ENCODE peak calls at places on chromosomes 5 and 9, in seven cellular contexts. G is left kidney; V is hypothalamus; I is ELR; E is AG08395; Y is activated naive CD8-positive, alpha-beta T cell treated with anti-CD3 and anti-CD28 coated beads, Interleukin-2, amount 10 ng/mL, durations not matched to agents 7 days and 5 days; X is chondrocyte. M is an unnamed sample.

GRCh38 chr5:124752854-124753720 is 6.6 kb upstream of the ZNF608 start:
- DNase-seq in G (no peak), V (no peak), I (no peak), E (no peak), Y (no peak), X (no peak), M (no peak)

GRCh38 chr5:37839441-37840035 is 303 bp downstream of the GDNF start:
- DNase-seq in G (no peak), V (no peak), I (peak; percentile 82), E (peak; percentile 65), Y (peak; percentile 39), X (peak; percentile 84), M (peak; percentile 64)

GRCh38 chr5:135487839-135488514 is 35.8 kb upstream of the TIFAB start:
- DNase-seq in G (peak; percentile 61), V (no peak), I (peak; percentile 18), E (no peak), Y (no peak), X (no peak), M (peak; percentile 78)

GRCh38 chr5:108515706-108516105 is 133.8 kb upstream of the FBXL17 start:
- DNase-seq in G (no peak), V (no peak), I (no peak), E (no peak), Y (no peak), X (no peak), M (no peak)

GRCh38 chr9:437066-438015 is 222.7 kb downstream of the DOCK8 start:
- DNase-seq in G (peak; percentile 39), V (no peak), I (peak; percentile 1), E (peak; percentile 39), Y (no peak), X (no peak), M (no peak)

GRCh38 chr5:57299945-57300344 is 126.1 kb downstream of the GPBP1 start:
- DNase-seq in G (no peak), V (no peak), I (no peak), E (no peak), Y (no peak), X (no peak), M (no peak)

GRCh38 chr5:102753889-102754498 is 1.1 kb upstream of the PAM start:
- DNase-seq in G (peak; percentile 61), V (no peak), I (no peak), E (no peak), Y (no peak), X (no peak), M (peak; percentile 27)

GRCh38 chr9:21096172-21096900 is 18.6 kb upstream of the IFNB1 start:
- DNase-seq in G (no peak), V (no peak), I (peak; percentile 55), E (peak; percentile 25), Y (no peak), X (no peak), M (no peak)

GRCh38 chr5:9653811-9654210 is 23.7 kb upstream of the TAS2R1 start:
- DNase-seq in G (peak; percentile 7), V (no peak), I (peak; percentile 85), E (peak; percentile 88), Y (no peak), X (no peak), M (no peak)

GRCh38 chr9:20658677-20659473 is 25.2 kb upstream of the FOCAD start:
- DNase-seq in G (peak; percentile 33), V (no peak), I (no peak), E (no peak), Y (no peak), X (no peak), M (peak; percentile 56)

GRCh38 chr9:111969061-111969460 is 72.4 kb downstream of the UGCG start:
- DNase-seq in G (no peak), V (no peak), I (peak; percentile 58), E (no peak), Y (no peak), X (no peak), M (no peak)

GRCh38 chr9:80553986-80554715 is 982.4 kb downstream of the TLE4 start:
- DNase-seq in G (peak; percentile 74), V (no peak), I (no peak), E (no peak), Y (no peak), X (no peak), M (no peak)

GRCh38 chr5:132022737-132023136 is 11.3 kb upstream of the ACSL6 start:
- DNase-seq in G (no peak), V (no peak), I (peak; percentile 57), E (no peak), Y (no peak), X (no peak), M (no peak)

GRCh38 chr9:17587113-17587512 is 8.2 kb downstream of the SH3GL2 start:
- DNase-seq in G (no peak), V (no peak), I (no peak), E (no peak), Y (no peak), X (no peak), M (peak; percentile 23)

GRCh38 chr5:110361501-110361900 is 365.0 kb downstream of the TMEM232 start:
- DNase-seq in G (no peak), V (no peak), I (peak; percentile 8), E (peak; percentile 60), Y (no peak), X (no peak), M (no peak)

GRCh38 chr5:96691503-96692303 is 29.5 kb downstream of the CAST start:
- DNase-seq in G (no peak), V (no peak), I (no peak), E (peak; percentile 46), Y (no peak), X (no peak), M (no peak)

GRCh38 chr9:136482046-136482792 is 621 bp downstream of the SEC16A start:
- DNase-seq in G (peak; percentile 53), V (no peak), I (peak; percentile 49), E (peak; percentile 49), Y (no peak), X (peak; percentile 87), M (peak; percentile 52)

GRCh38 chr9:100066539-100066938 is 32.3 kb downstream of the ERP44 start:
- DNase-seq in G (peak; percentile 5), V (no peak), I (no peak), E (no peak), Y (no peak), X (no peak), M (no peak)

GRCh38 chr9:19517202-19517942 is 108.6 kb downstream of the ACER2 start:
- DNase-seq in G (no peak), V (no peak), I (peak; percentile 17), E (no peak), Y (no peak), X (no peak), M (peak; percentile 82)

GRCh38 chr9:13088734-13089427 is 190.6 kb downstream of the MPDZ start:
- DNase-seq in G (peak; percentile 82), V (no peak), I (peak; percentile 68), E (peak; percentile 71), Y (no peak), X (no peak), M (peak; percentile 89)

GRCh38 chr5:60395712-60396329 is 304.1 kb downstream of the DEPDC1B start:
- DNase-seq in G (no peak), V (no peak), I (no peak), E (no peak), Y (no peak), X (no peak), M (peak; percentile 43)

M was measured in GM23338.